ENCODE peak calls at places on chromosome 13, in nine cellular contexts. One of them, this sample, is unnamed.

GRCh38 chr13:44801990-44802389 is 187.3 kb downstream of the NUFIP1 start:
- DNase-seq in activated gamma-delta T cell treated with anti-CD3 and anti-CD28 coated beads, Interleukin-2, amount 50 U/mL, for 16 hours: no peak
- DNase-seq in activated effector memory CD4-positive, alpha-beta T cell treated with anti-CD3 and anti-CD28 coated beads, Interleukin-2, amount 50 U/mL, for 16 hours: no peak
- DNase-seq in AG09319: no peak
- DNase-seq in activated CD4-positive, alpha-beta T cell treated with anti-CD3 and anti-CD28 coated beads, Interleukin-2, amount 50 U/mL, for 1 hour: no peak
- DNase-seq in D341Med: no peak
- DNase-seq in NCI-H1048: no peak
- DNase-seq in neural progenitor cell: no peak
- DNase-seq in NCI-H1417: no peak
- DNase-seq in this sample: no peak

GRCh38 chr13:64556391-64556790 is 2673.7 kb downstream of the PCDH9 start:
- DNase-seq in activated CD4-positive, alpha-beta T cell treated with anti-CD3 and anti-CD28 coated beads, Interleukin-2, amount 50 U/mL, for 1 hour: no peak
- DNase-seq in D341Med: no peak
- DNase-seq in neural progenitor cell: no peak
- DNase-seq in AG09319: no peak
- DNase-seq in NCI-H1048: no peak
- DNase-seq in NCI-H1417: no peak
- DNase-seq in activated effector memory CD4-positive, alpha-beta T cell treated with anti-CD3 and anti-CD28 coated beads, Interleukin-2, amount 50 U/mL, for 16 hours: no peak
- DNase-seq in activated gamma-delta T cell treated with anti-CD3 and anti-CD28 coated beads, Interleukin-2, amount 50 U/mL, for 16 hours: no peak
- DNase-seq in this sample: no peak

GRCh38 chr13:21683034-21683733 is 12.3 kb downstream of the FGF9 start:
- DNase-seq in NCI-H1048: no peak
- DNase-seq in NCI-H1417: no peak
- DNase-seq in activated effector memory CD4-positive, alpha-beta T cell treated with anti-CD3 and anti-CD28 coated beads, Interleukin-2, amount 50 U/mL, for 16 hours: no peak
- DNase-seq in activated gamma-delta T cell treated with anti-CD3 and anti-CD28 coated beads, Interleukin-2, amount 50 U/mL, for 16 hours: no peak
- DNase-seq in neural progenitor cell: no peak
- DNase-seq in activated CD4-positive, alpha-beta T cell treated with anti-CD3 and anti-CD28 coated beads, Interleukin-2, amount 50 U/mL, for 1 hour: no peak
- DNase-seq in AG09319: no peak
- DNase-seq in D341Med: no peak
- DNase-seq in this sample: no peak

GRCh38 chr13:109400192-109400591 is 386.2 kb downstream of the IRS2 start:
- DNase-seq in NCI-H1048: no peak
- DNase-seq in neural progenitor cell: no peak
- DNase-seq in D341Med: no peak
- DNase-seq in NCI-H1417: no peak
- DNase-seq in activated effector memory CD4-positive, alpha-beta T cell treated with anti-CD3 and anti-CD28 coated beads, Interleukin-2, amount 50 U/mL, for 16 hours: no peak
- DNase-seq in activated gamma-delta T cell treated with anti-CD3 and anti-CD28 coated beads, Interleukin-2, amount 50 U/mL, for 16 hours: no peak
- DNase-seq in AG09319: no peak
- DNase-seq in activated CD4-positive, alpha-beta T cell treated with anti-CD3 and anti-CD28 coated beads, Interleukin-2, amount 50 U/mL, for 1 hour: no peak
- DNase-seq in this sample: no peak

GRCh38 chr13:47678201-47678963 is 322.7 kb downstream of the SUCLA2 start:
- DNase-seq in activated gamma-delta T cell treated with anti-CD3 and anti-CD28 coated beads, Interleukin-2, amount 50 U/mL, for 16 hours: no peak
- DNase-seq in NCI-H1417: no peak
- DNase-seq in activated effector memory CD4-positive, alpha-beta T cell treated with anti-CD3 and anti-CD28 coated beads, Interleukin-2, amount 50 U/mL, for 16 hours: no peak
- DNase-seq in NCI-H1048: no peak
- DNase-seq in D341Med: no peak
- DNase-seq in neural progenitor cell: peak; percentile 80
- DNase-seq in activated CD4-positive, alpha-beta T cell treated with anti-CD3 and anti-CD28 coated beads, Interleukin-2, amount 50 U/mL, for 1 hour: no peak
- DNase-seq in AG09319: no peak
- DNase-seq in this sample: no peak

GRCh38 chr13:90492872-90493271 is 854.6 kb upstream of the MIR17HG start:
- DNase-seq in activated effector memory CD4-positive, alpha-beta T cell treated with anti-CD3 and anti-CD28 coated beads, Interleukin-2, amount 50 U/mL, for 16 hours: no peak
- DNase-seq in neural progenitor cell: no peak
- DNase-seq in NCI-H1048: no peak
- DNase-seq in D341Med: no peak
- DNase-seq in NCI-H1417: no peak
- DNase-seq in activated gamma-delta T cell treated with anti-CD3 and anti-CD28 coated beads, Interleukin-2, amount 50 U/mL, for 16 hours: no peak
- DNase-seq in activated CD4-positive, alpha-beta T cell treated with anti-CD3 and anti-CD28 coated beads, Interleukin-2, amount 50 U/mL, for 1 hour: no peak
- DNase-seq in AG09319: no peak
- DNase-seq in this sample: no peak

GRCh38 chr13:97223711-97224461 is 1.8 kb downstream of the MBNL2 start:
- DNase-seq in activated effector memory CD4-positive, alpha-beta T cell treated with anti-CD3 and anti-CD28 coated beads, Interleukin-2, amount 50 U/mL, for 16 hours: peak; percentile 66
- DNase-seq in activated gamma-delta T cell treated with anti-CD3 and anti-CD28 coated beads, Interleukin-2, amount 50 U/mL, for 16 hours: no peak
- DNase-seq in NCI-H1048: no peak
- DNase-seq in NCI-H1417: peak; percentile 68
- DNase-seq in D341Med: peak; percentile 48
- DNase-seq in neural progenitor cell: peak; percentile 42
- DNase-seq in activated CD4-positive, alpha-beta T cell treated with anti-CD3 and anti-CD28 coated beads, Interleukin-2, amount 50 U/mL, for 1 hour: no peak
- DNase-seq in AG09319: peak; percentile 75
- DNase-seq in this sample: peak; percentile 36

GRCh38 chr13:51636349-51636890 is 52.2 kb downstream of the WDFY2 start:
- DNase-seq in activated gamma-delta T cell treated with anti-CD3 and anti-CD28 coated beads, Interleukin-2, amount 50 U/mL, for 16 hours: no peak
- DNase-seq in NCI-H1417: peak; percentile 54
- DNase-seq in AG09319: no peak
- DNase-seq in D341Med: no peak
- DNase-seq in activated CD4-positive, alpha-beta T cell treated with anti-CD3 and anti-CD28 coated beads, Interleukin-2, amount 50 U/mL, for 1 hour: no peak
- DNase-seq in NCI-H1048: no peak
- DNase-seq in neural progenitor cell: no peak
- DNase-seq in activated effector memory CD4-positive, alpha-beta T cell treated with anti-CD3 and anti-CD28 coated beads, Interleukin-2, amount 50 U/mL, for 16 hours: no peak
- DNase-seq in this sample: no peak

GRCh38 chr13:44128522-44128921 is 245.1 kb upstream of the SERP2 start:
- DNase-seq in NCI-H1048: no peak
- DNase-seq in D341Med: no peak
- DNase-seq in neural progenitor cell: no peak
- DNase-seq in AG09319: no peak
- DNase-seq in activated CD4-positive, alpha-beta T cell treated with anti-CD3 and anti-CD28 coated beads, Interleukin-2, amount 50 U/mL, for 1 hour: no peak
- DNase-seq in activated gamma-delta T cell treated with anti-CD3 and anti-CD28 coated beads, Interleukin-2, amount 50 U/mL, for 16 hours: no peak
- DNase-seq in NCI-H1417: no peak
- DNase-seq in activated effector memory CD4-positive, alpha-beta T cell treated with anti-CD3 and anti-CD28 coated beads, Interleukin-2, amount 50 U/mL, for 16 hours: no peak
- DNase-seq in this sample: no peak

GRCh38 chr13:44876782-44877324 is 112.4 kb downstream of the NUFIP1 start:
- DNase-seq in activated gamma-delta T cell treated with anti-CD3 and anti-CD28 coated beads, Interleukin-2, amount 50 U/mL, for 16 hours: no peak
- DNase-seq in activated effector memory CD4-positive, alpha-beta T cell treated with anti-CD3 and anti-CD28 coated beads, Interleukin-2, amount 50 U/mL, for 16 hours: no peak
- DNase-seq in AG09319: no peak
- DNase-seq in neural progenitor cell: peak; percentile 47
- DNase-seq in D341Med: no peak
- DNase-seq in NCI-H1048: no peak
- DNase-seq in NCI-H1417: no peak
- DNase-seq in activated CD4-positive, alpha-beta T cell treated with anti-CD3 and anti-CD28 coated beads, Interleukin-2, amount 50 U/mL, for 1 hour: no peak
- DNase-seq in this sample: no peak

GRCh38 chr13:107866666-107867623 is 348.4 kb downstream of the LIG4 start:
- DNase-seq in activated CD4-positive, alpha-beta T cell treated with anti-CD3 and anti-CD28 coated beads, Interleukin-2, amount 50 U/mL, for 1 hour: no peak
- DNase-seq in activated effector memory CD4-positive, alpha-beta T cell treated with anti-CD3 and anti-CD28 coated beads, Interleukin-2, amount 50 U/mL, for 16 hours: no peak
- DNase-seq in NCI-H1048: no peak
- DNase-seq in AG09319: no peak
- DNase-seq in D341Med: peak; percentile 78
- DNase-seq in neural progenitor cell: peak; percentile 71
- DNase-seq in NCI-H1417: peak; percentile 93
- DNase-seq in activated gamma-delta T cell treated with anti-CD3 and anti-CD28 coated beads, Interleukin-2, amount 50 U/mL, for 16 hours: no peak
- DNase-seq in this sample: peak; percentile 75

GRCh38 chr13:112464720-112465119 is 88.6 kb downstream of the SPACA7 start:
- DNase-seq in activated effector memory CD4-positive, alpha-beta T cell treated with anti-CD3 and anti-CD28 coated beads, Interleukin-2, amount 50 U/mL, for 16 hours: no peak
- DNase-seq in activated CD4-positive, alpha-beta T cell treated with anti-CD3 and anti-CD28 coated beads, Interleukin-2, amount 50 U/mL, for 1 hour: no peak
- DNase-seq in neural progenitor cell: no peak
- DNase-seq in NCI-H1417: no peak
- DNase-seq in D341Med: no peak
- DNase-seq in NCI-H1048: no peak
- DNase-seq in AG09319: no peak
- DNase-seq in activated gamma-delta T cell treated with anti-CD3 and anti-CD28 coated beads, Interleukin-2, amount 50 U/mL, for 16 hours: no peak
- DNase-seq in this sample: no peak

GRCh38 chr13:51632643-51633357 is 48.5 kb downstream of the WDFY2 start:
- DNase-seq in D341Med: no peak
- DNase-seq in activated CD4-positive, alpha-beta T cell treated with anti-CD3 and anti-CD28 coated beads, Interleukin-2, amount 50 U/mL, for 1 hour: no peak
- DNase-seq in NCI-H1048: no peak
- DNase-seq in AG09319: no peak
- DNase-seq in activated effector memory CD4-positive, alpha-beta T cell treated with anti-CD3 and anti-CD28 coated beads, Interleukin-2, amount 50 U/mL, for 16 hours: no peak
- DNase-seq in activated gamma-delta T cell treated with anti-CD3 and anti-CD28 coated beads, Interleukin-2, amount 50 U/mL, for 16 hours: no peak
- DNase-seq in NCI-H1417: no peak
- DNase-seq in neural progenitor cell: peak; percentile 86
- DNase-seq in this sample: no peak

GRCh38 chr13:98450495-98451167 is 126.3 kb downstream of the STK24 start:
- DNase-seq in activated gamma-delta T cell treated with anti-CD3 and anti-CD28 coated beads, Interleukin-2, amount 50 U/mL, for 16 hours: no peak
- DNase-seq in NCI-H1417: no peak
- DNase-seq in NCI-H1048: no peak
- DNase-seq in AG09319: no peak
- DNase-seq in activated effector memory CD4-positive, alpha-beta T cell treated with anti-CD3 and anti-CD28 coated beads, Interleukin-2, amount 50 U/mL, for 16 hours: no peak
- DNase-seq in activated CD4-positive, alpha-beta T cell treated with anti-CD3 and anti-CD28 coated beads, Interleukin-2, amount 50 U/mL, for 1 hour: no peak
- DNase-seq in neural progenitor cell: no peak
- DNase-seq in D341Med: no peak
- DNase-seq in this sample: no peak

GRCh38 chr13:62309904-62310303 is 894.3 kb upstream of the PCDH20 start:
- DNase-seq in AG09319: no peak
- DNase-seq in neural progenitor cell: peak; percentile 4
- DNase-seq in D341Med: no peak
- DNase-seq in NCI-H1417: no peak
- DNase-seq in activated effector memory CD4-positive, alpha-beta T cell treated with anti-CD3 and anti-CD28 coated beads, Interleukin-2, amount 50 U/mL, for 16 hours: no peak
- DNase-seq in NCI-H1048: no peak
- DNase-seq in activated CD4-positive, alpha-beta T cell treated with anti-CD3 and anti-CD28 coated beads, Interleukin-2, amount 50 U/mL, for 1 hour: no peak
- DNase-seq in activated gamma-delta T cell treated with anti-CD3 and anti-CD28 coated beads, Interleukin-2, amount 50 U/mL, for 16 hours: no peak
- DNase-seq in this sample: no peak

GRCh38 chr13:113442354-113442984 is 10.8 kb downstream of the ADPRHL1 start:
- DNase-seq in neural progenitor cell: no peak
- DNase-seq in activated effector memory CD4-positive, alpha-beta T cell treated with anti-CD3 and anti-CD28 coated beads, Interleukin-2, amount 50 U/mL, for 16 hours: no peak
- DNase-seq in activated gamma-delta T cell treated with anti-CD3 and anti-CD28 coated beads, Interleukin-2, amount 50 U/mL, for 16 hours: no peak
- DNase-seq in activated CD4-positive, alpha-beta T cell treated with anti-CD3 and anti-CD28 coated beads, Interleukin-2, amount 50 U/mL, for 1 hour: no peak
- DNase-seq in AG09319: no peak
- DNase-seq in D341Med: no peak
- DNase-seq in NCI-H1417: no peak
- DNase-seq in NCI-H1048: no peak
- DNase-seq in this sample: no peak